ENCODE peak calls at places on chromosomes 5 and 9, in eight cellular contexts. I, F, C, D, H, K, Z and M are unnamed samples.

GRCh38 chr5:147170603-147171002 is 64.2 kb upstream of the STK32A start:
- DNase-seq in K (no peak), I (no peak), C (no peak), D (no peak), F (no peak), H (no peak), Z (no peak), M (no peak)

GRCh38 chr9:86303316-86303975 is 21.1 kb upstream of the ISCA1 start:
- DNase-seq in Z (no peak), H (peak), K (no peak), F (no peak), D (no peak), I (no peak), C (peak), M (peak)

GRCh38 chr5:139757727-139758509 is 37.7 kb upstream of the PSD2 start:
- DNase-seq in I (no peak), Z (no peak), F (no peak), K (no peak), C (no peak), D (no peak), H (no peak), M (no peak)

GRCh38 chr5:142671801-142672200 is 14.1 kb downstream of the FGF1 start:
- DNase-seq in K (no peak), I (no peak), H (peak), D (peak), Z (peak), F (no peak), C (no peak), M (peak)

GRCh38 chr5:62268792-62269191 is 37.2 kb upstream of the KIF2A start:
- DNase-seq in C (no peak), Z (no peak), K (no peak), H (no peak), D (no peak), I (no peak), F (no peak), M (no peak)

GRCh38 chr9:69564557-69564956 is 107.6 kb downstream of the APBA1 start:
- DNase-seq in H (no peak), I (no peak), C (no peak), K (peak), D (no peak), Z (no peak), F (no peak), M (no peak)

GRCh38 chr5:148708854-148709253 is 54.5 kb upstream of the HTR4 start:
- DNase-seq in K (no peak), I (no peak), C (no peak), Z (no peak), H (no peak), D (no peak), F (no peak), M (no peak)

GRCh38 chr9:92295827-92296258 is 2.3 kb upstream of the IARS1 start:
- DNase-seq in F (no peak), C (no peak), K (peak), D (no peak), Z (no peak), H (no peak), I (peak), M (no peak)

GRCh38 chr5:94153736-94154450 is 412.5 kb upstream of the POU5F2 start:
- DNase-seq in H (peak), D (no peak), Z (peak), I (no peak), C (no peak), F (no peak), K (no peak), M (no peak)

GRCh38 chr5:100553209-100553608 is 18.0 kb downstream of the FAM174A start:
- DNase-seq in K (no peak), C (no peak), Z (peak), D (no peak), H (peak), I (no peak), F (no peak), M (peak)

GRCh38 chr9:21585756-21586752 is 103.9 kb upstream of the IFNE start:
- DNase-seq in Z (peak), F (no peak), H (no peak), I (no peak), C (no peak), K (no peak), D (no peak), M (peak)

GRCh38 chr9:41229408-41230401 is 40.6 kb upstream of the ZNG1F start:
- DNase-seq in Z (peak), K (no peak), I (no peak), H (peak), D (no peak), C (peak), F (no peak), M (peak)

GRCh38 chr9:99341686-99342085 is 119.6 kb downstream of the SEC61B start:
- DNase-seq in F (no peak), Z (no peak), C (no peak), H (no peak), I (no peak), K (no peak), D (no peak), M (no peak)

GRCh38 chr5:55636177-55636576 is 75.9 kb downstream of the SLC38A9 start:
- DNase-seq in F (no peak), H (no peak), K (peak), Z (no peak), D (no peak), I (no peak), C (no peak), M (peak)

GRCh38 chr9:122110100-122110833 is 17.2 kb upstream of the TTLL11 start:
- DNase-seq in K (no peak), F (no peak), I (no peak), Z (no peak), C (no peak), D (no peak), H (no peak), M (no peak)

GRCh38 chr5:34923694-34924461 is 5.5 kb upstream of the DNAJC21 start:
- DNase-seq in K (no peak), D (peak), H (peak), Z (peak), F (no peak), C (no peak), I (no peak), M (peak)

GRCh38 chr5:54764102-54764501 is 221.3 kb downstream of the ESM1 start:
- DNase-seq in D (no peak), C (no peak), F (no peak), Z (no peak), I (no peak), H (no peak), K (no peak), M (no peak)

DNA sequence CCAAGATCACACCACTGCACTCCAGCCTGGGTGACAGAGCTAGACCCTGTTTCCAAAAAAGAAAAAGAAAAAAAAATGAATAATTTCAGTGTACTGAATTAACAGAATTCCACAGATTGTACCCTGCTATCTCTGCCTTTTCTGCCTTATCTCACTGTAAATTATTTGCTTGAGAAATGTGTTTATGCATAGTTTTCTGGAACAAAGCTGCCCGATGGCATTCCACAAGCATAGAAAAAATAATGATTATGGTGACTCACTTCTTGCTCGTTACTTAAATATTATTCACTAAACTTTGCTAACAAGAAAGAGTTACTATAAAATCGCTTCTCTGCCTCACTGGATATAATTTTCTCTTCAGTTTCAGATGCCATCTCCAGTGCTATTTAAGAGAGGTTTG is 88.7 kb upstream of the FAM169A start:
- DNase-seq in H (peak), Z (peak), C (no peak), K (no peak), F (no peak), I (no peak), D (peak), M (peak)
- H3K4me3 ChIP-seq in H (no peak), Z (no peak), C (no peak), K (no peak), F (no peak), I (no peak), D (no peak), M (no peak)

GRCh38 chr9:114417511-114417910 is 29.7 kb upstream of the AKNA start:
- DNase-seq in C (no peak), Z (peak), F (no peak), H (peak), K (no peak), D (peak), I (no peak), M (peak)
- TF ChIP-seq CTCF in C (no peak), Z (peak), F (no peak), H (peak), K (no peak), D (no peak), I (no peak), M (peak)

GRCh38 chr5:114362197-114362976 is 517 bp downstream of the KCNN2 start:
- DNase-seq in Z (no peak), K (no peak), I (peak), D (no peak), H (peak), C (no peak), F (no peak), M (peak)
- H3K4me3 ChIP-seq in Z (peak), K (peak), I (peak), D (peak), H (peak), C (no peak), F (peak), M (peak)

GRCh38 chr5:6583049-6583880 is 49.6 kb downstream of the NSUN2 start:
- DNase-seq in K (peak), H (no peak), Z (no peak), D (no peak), I (peak), C (no peak), F (no peak), M (peak)
- TF ChIP-seq CTCF in K (peak), H (peak), Z (peak), D (peak), I (peak), C (no peak), F (peak), M (peak)

GRCh38 chr5:5371943-5372342 is 50.5 kb upstream of the ICE1 start:
- DNase-seq in K (no peak), F (no peak), C (no peak), H (no peak), Z (no peak), I (no peak), D (no peak), M (no peak)

GRCh38 chr5:5374034-5374715 is 48.3 kb upstream of the ICE1 start:
- DNase-seq in Z (peak), I (no peak), D (peak), K (no peak), H (peak), C (no peak), F (peak), M (peak)

GRCh38 chr5:5372930-5373329 is 49.5 kb upstream of the ICE1 start:
- DNase-seq in D (no peak), K (no peak), C (no peak), F (no peak), I (no peak), Z (no peak), H (no peak), M (no peak)

GRCh38 chr5:5372511-5372910 is 50.0 kb upstream of the ICE1 start:
- DNase-seq in Z (no peak), F (no peak), C (no peak), H (no peak), K (peak), I (no peak), D (no peak), M (no peak)

GRCh38 chr5:5373351-5374033 is 49.0 kb upstream of the ICE1 start:
- DNase-seq in C (no peak), F (peak), Z (no peak), I (no peak), K (no peak), H (no peak), D (peak), M (peak)
- H3K4me3 ChIP-seq in C (no peak), F (no peak), Z (no peak), I (no peak), K (no peak), H (no peak), D (no peak), M (no peak)

GRCh38 chr9:134325096-134325812 is 1.0 kb upstream of the RXRA start:
- DNase-seq in F (peak), D (no peak), C (peak), I (peak), K (peak), H (peak), Z (peak), M (peak)
- TF ChIP-seq CTCF in F (no peak), D (no peak), C (no peak), I (no peak), K (peak), H (no peak), Z (no peak), M (no peak)

DNA sequence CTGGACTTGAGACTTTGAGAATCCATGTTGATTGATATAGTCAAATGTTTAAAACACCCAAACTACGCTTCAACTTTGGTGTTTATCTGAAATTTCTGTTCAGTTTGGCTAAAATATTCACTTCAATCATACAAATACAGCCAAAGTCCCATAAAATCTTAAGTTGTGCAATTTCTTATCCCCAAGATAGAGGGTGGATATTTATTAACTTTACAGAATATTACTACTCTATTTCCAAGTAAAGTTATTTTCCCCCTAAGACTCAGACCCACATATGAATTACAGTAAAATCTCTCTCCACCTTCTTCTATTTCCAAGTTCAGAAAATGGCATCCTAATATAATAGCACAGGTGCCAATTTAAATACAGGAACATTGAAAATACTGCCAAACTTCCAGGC is 290.4 kb downstream of the EBF1 start:
- DNase-seq in Z (no peak), D (no peak), K (no peak), I (no peak), C (no peak), F (no peak), H (no peak), M (no peak)
- H3K4me3 ChIP-seq in Z (no peak), D (no peak), K (no peak), I (no peak), C (no peak), F (no peak), H (no peak), M (no peak)